ENCODE peak calls at places on chromosome 2, in five cellular contexts. Y, T, P, Q and V are unnamed samples.

GRCh38 chr2:117555965-117556364 is 258.5 kb upstream of the DDX18 start:
- DNase-seq in Y (no peak), T (no peak), P (no peak), Q (no peak), V (no peak)

GRCh38 chr2:232539298-232540231 is at the start of gene CHRNG:
- DNase-seq in Y (no peak), T (no peak), P (no peak), Q (no peak), V (no peak)

GRCh38 chr2:54438271-54438670 is 17.9 kb upstream of the SPTBN1 start:
- DNase-seq in Y (no peak), T (no peak), P (no peak), Q (no peak), V (no peak)

GRCh38 chr2:168220971-168221819 is 26.2 kb downstream of the STK39 start:
- DNase-seq in Y (no peak), T (peak), P (peak), Q (no peak), V (no peak)

GRCh38 chr2:100484390-100484789 is 14.1 kb downstream of the NMS start:
- DNase-seq in Y (no peak), T (no peak), P (no peak), Q (no peak), V (no peak)

GRCh38 chr2:126894585-126895182 is 4.0 kb upstream of the TEX51 start:
- DNase-seq in Y (no peak), T (no peak), P (no peak), Q (no peak), V (no peak)

GRCh38 chr2:157087373-157088005 is 170.0 kb upstream of the GALNT5 start:
- DNase-seq in Y (no peak), T (no peak), P (peak), Q (no peak), V (no peak)

GRCh38 chr2:81260320-81260719 is 955.8 kb upstream of the LRRTM1 start:
- DNase-seq in Y (no peak), T (no peak), P (no peak), Q (no peak), V (no peak)

GRCh38 chr2:133511679-133512078 is 56.6 kb downstream of the NCKAP5 start:
- DNase-seq in Y (no peak), T (no peak), P (no peak), Q (no peak), V (no peak)

GRCh38 chr2:10162586-10163497 is 40.3 kb downstream of the RRM2 start:
- DNase-seq in Y (no peak), T (no peak), P (no peak), Q (peak), V (peak)

GRCh38 chr2:45406626-45407025 is 204.4 kb downstream of the SRBD1 start:
- DNase-seq in Y (no peak), T (no peak), P (peak), Q (no peak), V (no peak)

GRCh38 chr2:144152817-144153271 is 367.1 kb downstream of the ZEB2 start:
- DNase-seq in Y (no peak), T (no peak), P (peak), Q (peak), V (no peak)

GRCh38 chr2:9406529-9407362 is 16.6 kb downstream of the ITGB1BP1 start:
- DNase-seq in Y (no peak), T (no peak), P (peak), Q (no peak), V (no peak)

GRCh38 chr2:120491111-120491625 is 145.2 kb downstream of the INHBB start:
- DNase-seq in Y (no peak), T (no peak), P (no peak), Q (no peak), V (no peak)

DNA sequence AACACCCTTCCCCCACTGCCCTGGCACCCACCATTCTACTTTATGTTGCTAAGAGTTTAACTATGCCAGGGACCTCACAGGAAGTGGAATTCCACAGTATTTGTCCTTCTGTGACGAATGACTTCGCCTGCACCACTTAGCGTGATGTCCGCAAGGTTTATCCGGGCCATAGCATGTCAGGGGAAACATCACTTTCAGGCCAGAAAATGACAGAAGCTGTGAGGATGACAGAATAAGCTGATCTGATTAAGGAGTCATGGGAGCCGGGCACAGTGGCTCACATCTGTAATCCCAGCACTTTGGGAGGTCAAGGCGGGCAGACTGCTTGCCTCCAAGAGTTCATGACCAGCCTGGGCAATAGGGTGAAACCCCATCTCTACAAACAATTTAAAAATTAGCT is 248.8 kb downstream of the EIPR1 start:
- DNase-seq in Y (no peak), T (no peak), P (no peak), Q (no peak), V (no peak)
- TF ChIP-seq RAD21 in Y (no peak), T (no peak), P (no peak), Q (no peak), V (no peak)

GRCh38 chr2:7094113-7094760 is 177.0 kb downstream of the RNF144A start:
- DNase-seq in Y (no peak), T (no peak), P (no peak), Q (no peak), V (no peak)
- TF ChIP-seq RAD21 in Y (no peak), T (no peak), P (no peak), Q (no peak), V (no peak)

GRCh38 chr2:205245001-205245400 is 437.3 kb upstream of the NRP2 start:
- DNase-seq in Y (no peak), T (no peak), P (no peak), Q (no peak), V (no peak)

GRCh38 chr2:205245652-205246051 is 436.6 kb upstream of the NRP2 start:
- DNase-seq in Y (no peak), T (no peak), P (peak), Q (no peak), V (no peak)
- TF ChIP-seq RAD21 in Y (no peak), T (no peak), P (no peak), Q (no peak), V (peak)

DNA sequence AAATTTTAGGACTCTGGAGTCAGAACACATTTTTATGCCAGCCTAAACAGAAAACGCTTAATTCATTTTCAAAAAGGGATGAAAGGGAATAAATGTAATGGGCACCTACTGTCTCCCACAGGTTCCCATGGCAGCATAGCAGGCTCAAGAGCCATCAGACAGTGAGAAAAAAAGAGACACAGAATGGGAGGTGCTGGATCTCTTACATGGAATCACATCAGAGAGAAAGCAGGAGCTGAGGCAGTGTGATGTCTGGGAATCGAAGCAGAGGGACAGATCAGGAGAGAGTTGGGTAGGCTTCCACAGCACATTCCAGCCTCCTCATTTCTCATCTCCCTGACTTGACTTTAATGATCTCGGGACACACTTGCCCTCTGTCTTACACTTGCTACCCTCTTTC is 684.3 kb downstream of the KCNJ3 start:
- DNase-seq in Y (no peak), T (no peak), P (no peak), Q (no peak), V (no peak)
- TF ChIP-seq RAD21 in Y (no peak), T (no peak), P (no peak), Q (no peak), V (no peak)

GRCh38 chr2:173137616-173138015 is 62.0 kb downstream of the MAP3K20 start:
- DNase-seq in Y (no peak), T (no peak), P (no peak), Q (no peak), V (no peak)

GRCh38 chr2:173136067-173136466 is 60.4 kb downstream of the MAP3K20 start:
- DNase-seq in Y (no peak), T (no peak), P (no peak), Q (no peak), V (no peak)

GRCh38 chr2:173136614-173137013 is 61.0 kb downstream of the MAP3K20 start:
- DNase-seq in Y (no peak), T (no peak), P (no peak), Q (no peak), V (no peak)

GRCh38 chr2:173132531-173132930 is 56.9 kb downstream of the MAP3K20 start:
- DNase-seq in Y (no peak), T (no peak), P (no peak), Q (no peak), V (no peak)

GRCh38 chr2:173134703-173135102 is 59.1 kb downstream of the MAP3K20 start:
- DNase-seq in Y (no peak), T (no peak), P (no peak), Q (no peak), V (no peak)
- TF ChIP-seq RAD21 in Y (no peak), T (no peak), P (no peak), Q (no peak), V (no peak)

DNA sequence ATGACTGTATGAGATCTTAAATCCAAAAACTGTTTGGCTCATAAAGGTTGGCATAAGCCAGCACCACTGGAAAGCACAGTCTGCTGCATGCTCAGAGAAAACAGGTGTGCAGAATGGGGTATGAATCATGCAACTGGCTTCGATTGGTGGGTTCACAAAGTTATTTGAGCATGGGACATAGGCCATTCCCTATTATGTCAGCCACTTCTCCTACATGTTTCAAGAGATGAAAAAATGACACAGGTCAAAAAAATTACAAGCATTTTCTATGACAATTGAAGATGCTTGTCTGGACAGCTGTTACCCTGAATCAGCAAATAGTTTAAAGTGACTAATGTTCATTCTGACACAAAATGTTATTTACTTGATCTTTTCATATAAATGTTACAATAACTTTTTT is 351.7 kb downstream of the IRS1 start:
- DNase-seq in Y (no peak), T (no peak), P (peak), Q (no peak), V (no peak)
- TF ChIP-seq RAD21 in Y (no peak), T (no peak), P (no peak), Q (no peak), V (no peak)

GRCh38 chr2:172252154-172252553 is 149.5 kb upstream of the DLX2 start:
- DNase-seq in Y (no peak), T (no peak), P (no peak), Q (no peak), V (no peak)
- TF ChIP-seq RAD21 in Y (no peak), T (no peak), P (no peak), Q (no peak), V (no peak)

GRCh38 chr2:74573747-74574562 is 19.4 kb downstream of the DOK1 start:
- DNase-seq in Y (no peak), T (no peak), P (peak), Q (no peak), V (no peak)
- TF ChIP-seq RAD21 in Y (no peak), T (no peak), P (no peak), Q (no peak), V (no peak)

GRCh38 chr2:60119778-60120177 is 433.7 kb downstream of the BCL11A start:
- DNase-seq in Y (no peak), T (no peak), P (no peak), Q (no peak), V (no peak)

GRCh38 chr2:60116167-60116870 is 437.1 kb downstream of the BCL11A start:
- DNase-seq in Y (no peak), T (no peak), P (no peak), Q (no peak), V (no peak)

GRCh38 chr2:60118917-60119316 is 434.5 kb downstream of the BCL11A start:
- DNase-seq in Y (no peak), T (no peak), P (no peak), Q (no peak), V (no peak)

GRCh38 chr2:60118061-60118460 is 435.4 kb downstream of the BCL11A start:
- DNase-seq in Y (no peak), T (no peak), P (no peak), Q (no peak), V (no peak)
- TF ChIP-seq RAD21 in Y (no peak), T (no peak), P (no peak), Q (no peak), V (no peak)

GRCh38 chr2:25293958-25294513 is 47.7 kb downstream of the DNMT3A start:
- DNase-seq in Y (no peak), T (no peak), P (no peak), Q (no peak), V (no peak)

GRCh38 chr2:25293145-25293544 is 48.6 kb downstream of the DNMT3A start:
- DNase-seq in Y (no peak), T (no peak), P (peak), Q (no peak), V (no peak)

GRCh38 chr2:25294573-25295462 is 46.9 kb downstream of the DNMT3A start:
- DNase-seq in Y (no peak), T (no peak), P (peak), Q (no peak), V (peak)

GRCh38 chr2:25292408-25292807 is 49.3 kb downstream of the DNMT3A start:
- DNase-seq in Y (no peak), T (no peak), P (no peak), Q (no peak), V (no peak)

DNA sequence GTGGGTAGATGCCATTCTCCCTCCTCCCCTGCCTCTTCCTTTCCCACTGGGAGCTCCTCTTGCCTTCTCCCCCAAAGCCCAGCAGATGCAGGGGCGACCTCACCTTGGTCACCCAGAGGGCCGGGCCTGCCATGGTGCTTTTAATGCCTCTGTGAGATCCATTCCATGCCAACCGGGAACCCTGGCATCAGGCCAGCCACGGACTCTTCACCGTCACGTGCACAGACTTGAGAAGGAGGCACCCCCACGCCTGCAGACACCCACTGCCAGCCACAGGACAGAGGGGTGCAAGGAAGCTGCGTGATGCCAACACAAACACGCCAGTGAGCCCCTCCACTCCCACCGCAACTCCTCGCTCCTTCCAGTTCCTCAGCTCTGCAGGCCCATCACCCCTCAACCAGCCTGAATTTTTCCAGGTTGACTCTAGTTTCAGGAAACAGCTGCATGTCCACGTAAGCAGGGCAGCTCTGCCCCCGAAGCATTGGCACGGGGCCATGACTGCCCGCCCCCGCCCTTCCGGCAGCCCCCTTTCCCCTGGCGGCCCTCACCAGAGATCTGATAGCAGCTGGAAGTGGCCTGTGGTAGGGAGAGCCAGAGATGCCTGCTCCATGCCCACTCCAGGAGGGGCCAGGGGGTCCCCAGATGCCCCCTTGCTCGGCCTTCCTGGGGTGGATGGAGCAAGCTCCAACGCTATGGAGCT is 50.8 kb downstream of the DNMT3A start:
- DNase-seq in Y (no peak), T (no peak), P (peak), Q (peak), V (peak)
- TF ChIP-seq RAD21 in Y (no peak), T (no peak), P (no peak), Q (no peak), V (peak)